ENCODE peak calls at places on chromosome 13, in seven cellular contexts. P is cardiac muscle cell, F is tibial nerve, E is IMR-90, N is sigmoid colon, B is H1, W is NB4. H is an unnamed sample.
A peak's percentile ranks its signal among the peaks of the same experiment; 100 is the strongest.

GRCh38 chr13:100208002-100208401 is 119.1 kb downstream of the PCCA start:
- DNase-seq in B (no peak), E (peak; percentile 21), P (no peak), W (no peak), F (no peak), N (no peak), H (no peak)

GRCh38 chr13:51764184-51765141 is 39.5 kb downstream of the DHRS12 start:
- DNase-seq in B (no peak), N (peak; percentile 95), P (peak; percentile 54), F (peak; percentile 59), W (no peak), E (peak; percentile 97), H (peak; percentile 71)

GRCh38 chr13:89891416-89891815 is 1456.1 kb upstream of the MIR17HG start:
- DNase-seq in N (no peak), P (no peak), F (no peak), W (no peak), B (no peak), E (no peak), H (peak; percentile 2)

GRCh38 chr13:94967183-94968039 is 255.1 kb upstream of the SOX21 start:
- DNase-seq in W (peak; percentile 21), B (peak; percentile 81), P (peak; percentile 9), E (no peak), N (no peak), F (no peak), H (peak; percentile 10)

GRCh38 chr13:23705578-23705977 is 135.4 kb downstream of the TNFRSF19 start:
- DNase-seq in B (no peak), W (no peak), N (no peak), P (peak; percentile 82), F (no peak), E (peak; percentile 68), H (peak; percentile 73)

GRCh38 chr13:49086711-49087110 is 111.0 kb downstream of the FNDC3A start:
- DNase-seq in N (no peak), B (no peak), W (no peak), E (peak; percentile 76), F (no peak), P (peak; percentile 66), H (peak; percentile 77)

GRCh38 chr13:43878897-43879322 is 630 bp downstream of the CCDC122 start:
- DNase-seq in W (peak; percentile 92), P (peak; percentile 81), B (no peak), E (peak; percentile 81), N (peak; percentile 88), F (peak; percentile 33), H (peak; percentile 83)

GRCh38 chr13:37869756-37870488 is at the start of gene TRPC4:
- DNase-seq in N (peak; percentile 77), P (peak; percentile 83), W (peak; percentile 5), B (peak; percentile 78), E (peak; percentile 59), F (no peak), H (peak; percentile 73)

GRCh38 chr13:109595466-109595865 is 190.9 kb downstream of the IRS2 start:
- DNase-seq in B (no peak), N (no peak), E (no peak), F (no peak), P (no peak), W (no peak), H (no peak)

GRCh38 chr13:28401303-28402056 is 93.4 kb downstream of the FLT1 start:
- DNase-seq in W (peak; percentile 53), P (peak; percentile 89), B (no peak), E (peak; percentile 75), F (no peak), N (no peak), H (peak; percentile 92)

GRCh38 chr13:71730267-71730666 is 136.7 kb downstream of the DACH1 start:
- DNase-seq in B (no peak), W (no peak), F (no peak), E (no peak), N (no peak), P (no peak), H (no peak)

GRCh38 chr13:40508112-40508511 is 158.3 kb downstream of the FOXO1 start:
- DNase-seq in W (no peak), F (no peak), E (no peak), B (no peak), P (peak; percentile 86), N (no peak), H (peak; percentile 93)

GRCh38 chr13:30985637-30986205 is 53.3 kb downstream of the TEX26 start:
- DNase-seq in F (no peak), E (peak; percentile 79), N (no peak), P (peak; percentile 54), W (no peak), B (no peak), H (peak; percentile 56)

GRCh38 chr13:92187378-92187989 is 789.1 kb downstream of the GPC5 start:
- DNase-seq in N (no peak), E (peak; percentile 27), P (peak; percentile 79), F (no peak), B (no peak), W (peak; percentile 52), H (peak; percentile 71)

GRCh38 chr13:102399791-102400618 is 1.8 kb downstream of the FGF14 start:
- DNase-seq in N (peak; percentile 65), P (no peak), F (no peak), W (no peak), E (no peak), B (peak; percentile 72), H (no peak)

GRCh38 chr13:110108348-110109139 is 198.4 kb downstream of the COL4A1 start:
- DNase-seq in N (peak; percentile 93), F (peak; percentile 59), B (no peak), P (peak; percentile 94), E (peak; percentile 88), W (peak; percentile 91), H (peak; percentile 93)

GRCh38 chr13:51942189-51942588 is 69.1 kb downstream of the ATP7B start:
- DNase-seq in F (no peak), B (no peak), W (no peak), N (no peak), P (no peak), E (no peak), H (no peak)

DNA sequence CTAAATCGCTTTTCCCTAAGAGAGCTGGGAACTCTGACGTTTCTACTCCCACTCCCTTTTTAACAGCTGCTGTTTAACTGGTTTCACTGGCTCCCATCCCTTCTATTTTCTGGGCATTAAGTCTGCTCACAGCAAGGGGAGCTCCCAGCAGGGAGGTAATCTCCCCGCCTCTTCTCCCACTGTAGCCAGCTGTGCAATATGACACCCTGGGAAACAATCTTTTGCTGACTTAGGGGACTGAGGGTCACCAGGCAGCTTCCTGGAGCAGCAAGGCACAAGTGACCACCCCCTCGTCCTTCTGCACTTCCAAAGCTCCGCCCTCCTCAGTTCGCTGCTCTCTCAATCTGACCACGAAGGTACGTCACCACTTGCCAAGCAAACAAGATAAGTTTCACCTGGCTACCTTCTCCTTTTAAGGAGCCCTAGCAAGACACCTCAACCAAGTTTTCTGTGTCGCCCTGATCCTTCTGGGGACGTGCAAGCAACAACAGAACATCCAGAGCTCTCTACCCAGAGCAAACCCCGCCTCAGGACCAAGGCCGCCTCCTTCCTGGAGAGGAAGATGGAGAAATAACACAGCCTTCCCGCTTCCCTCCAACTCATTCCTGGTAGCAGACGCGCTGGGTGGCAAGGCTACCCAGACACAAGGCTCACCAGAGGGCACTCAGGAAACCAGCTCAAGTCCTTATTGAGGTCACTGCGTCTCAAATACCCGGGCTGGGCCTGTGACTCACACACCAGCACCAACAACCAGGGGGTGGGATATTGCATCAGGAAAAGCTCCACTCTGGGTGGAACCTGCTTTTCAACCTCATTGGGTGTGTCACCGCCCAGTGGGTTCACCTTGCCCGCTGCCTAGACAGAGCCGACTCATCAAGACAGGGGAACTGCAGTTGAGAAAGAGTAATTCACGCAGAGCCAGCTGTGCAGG is 92.4 kb downstream of the STK24 start:
- DNase-seq in B (peak; percentile 73), N (peak; percentile 91), W (peak; percentile 93), E (peak; percentile 95), P (peak; percentile 87), F (no peak), H (peak; percentile 91)
- TF ChIP-seq CTCF in B (no peak), N (no peak), W (no peak), E (no peak), P (no peak), F (no peak), H (no peak)

DNA sequence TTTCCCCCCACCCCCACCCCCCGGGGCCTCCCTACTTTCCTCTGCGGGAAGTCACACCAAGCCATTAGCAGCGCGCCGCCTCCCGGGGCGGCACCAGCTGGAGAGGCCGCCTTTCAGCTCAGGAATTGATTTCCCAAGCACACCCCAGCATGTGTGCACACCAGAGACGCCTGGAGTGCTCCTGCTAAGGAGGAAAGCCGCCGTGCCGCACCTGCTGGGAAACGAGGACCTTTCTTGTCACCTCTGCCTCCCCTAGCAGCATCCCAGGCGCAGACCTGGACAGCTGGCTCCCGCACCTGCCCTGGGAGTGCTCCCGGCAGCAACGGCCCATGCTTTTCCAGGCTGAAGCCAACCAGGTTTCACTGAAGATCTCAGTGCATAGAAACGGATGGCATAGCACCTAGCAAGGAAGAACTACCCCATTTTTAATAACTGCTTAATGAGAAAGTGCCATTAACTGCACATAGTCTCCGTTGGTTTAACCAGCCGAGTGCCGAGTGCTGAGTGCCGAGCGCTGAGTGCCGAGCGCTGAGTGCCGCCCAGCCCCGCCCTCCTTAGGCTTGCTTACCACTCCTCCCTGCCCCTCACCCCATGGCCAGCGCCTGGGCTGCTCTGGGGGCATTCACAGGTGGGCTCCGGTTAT is 165.0 kb downstream of the USP12 start:
- DNase-seq in F (no peak), B (peak; percentile 68), P (peak; percentile 46), N (peak; percentile 70), W (peak; percentile 45), E (peak; percentile 12), H (peak; percentile 36)
- H3K4me3 ChIP-seq in F (peak overlapping the region; percentile 45), B (peak overlapping the region; percentile 42), P (peak overlapping the region; percentile 16), N (peak overlapping the region; percentile 27), W (peak overlapping the region; percentile 32), E (no peak overlapping the region), H (peak overlapping the region; percentile 42)

GRCh38 chr13:33150662-33151061 is 134.4 kb downstream of the KL start:
- DNase-seq in F (no peak), W (no peak), E (no peak), N (no peak), P (no peak), B (no peak), H (no peak)

GRCh38 chr13:33152389-33152788 is 133.2 kb downstream of the STARD13 start:
- DNase-seq in P (no peak), W (no peak), N (no peak), B (no peak), E (no peak), F (no peak), H (no peak)

GRCh38 chr13:33150146-33150545 is 133.9 kb downstream of the KL start:
- DNase-seq in N (no peak), W (no peak), F (no peak), E (peak; percentile 60), B (no peak), P (peak; percentile 46), H (peak; percentile 60)

GRCh38 chr13:33154911-33155310 is 130.6 kb downstream of the STARD13 start:
- DNase-seq in W (no peak), P (no peak), F (no peak), B (no peak), N (no peak), E (no peak), H (no peak)

GRCh38 chr13:33153421-33154381 is 131.9 kb downstream of the STARD13 start:
- DNase-seq in P (peak; percentile 61), W (no peak), E (peak; percentile 38), B (no peak), F (no peak), N (no peak), H (peak; percentile 63)
- TF ChIP-seq CTCF in P (peak; percentile 29), W (no peak), E (no peak), B (no peak), F (peak; percentile 9), N (no peak), H (peak; percentile 40)

DNA sequence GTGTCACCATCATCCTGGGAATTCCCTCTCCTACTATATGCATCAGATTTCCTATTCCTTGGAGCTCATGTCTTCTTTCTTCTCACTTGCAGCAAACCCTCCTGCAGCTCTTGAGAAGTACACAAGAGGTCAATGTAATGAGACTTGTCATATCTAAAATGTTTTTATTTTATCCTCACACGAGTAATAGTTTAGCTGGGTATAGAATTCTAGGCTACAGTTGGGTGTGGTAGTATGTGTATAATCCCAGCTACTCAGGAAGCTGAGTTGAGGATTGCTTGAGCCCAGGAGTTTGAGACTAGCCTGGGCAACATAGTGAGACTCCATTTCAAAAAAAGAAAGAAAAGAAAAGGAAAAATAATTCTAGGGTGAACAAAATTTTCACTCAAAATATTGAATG is 24.4 kb downstream of the EEF1AKMT1 start:
- DNase-seq in E (no peak), P (no peak), B (no peak), N (no peak), W (no peak), F (no peak), H (no peak)
- H3K4me3 ChIP-seq in E (no peak overlapping the region), P (no peak overlapping the region), B (no peak overlapping the region), N (no peak overlapping the region), W (no peak overlapping the region), F (no peak overlapping the region), H (no peak overlapping the region)